ENCODE peak calls at places on chromosomes 4 and X, in nine cellular contexts. One of them, this sample, is unnamed.
A peak's percentile ranks its signal among the peaks of the same experiment; 100 is the strongest.

GRCh38 chr4:7571001-7571400 is 136.3 kb upstream of the PSAPL1 start:
- DNase-seq in stimulated activated CD4-positive, alpha-beta T cell treated with anti-CD3 and anti-CD28 coated beads, Interleukin-15, amount 100 ng/mL, for 1 hour: no peak
- DNase-seq in cerebellar cortex: no peak
- DNase-seq in activated CD8-positive, alpha-beta memory T cell treated with anti-CD3 and anti-CD28 coated beads for 1 hour: no peak
- DNase-seq in RCC 7860: no peak
- DNase-seq in Panc1: no peak
- DNase-seq in left cardiac atrium: no peak
- DNase-seq in Karpas-422: no peak
- DNase-seq in NCI-H748 treated with DMSO at 0.1 percent for 48 hours: no peak
- DNase-seq in this sample: no peak

GRCh38 chr4:100356172-100356571 is 161.7 kb downstream of the EMCN start:
- DNase-seq in stimulated activated CD4-positive, alpha-beta T cell treated with anti-CD3 and anti-CD28 coated beads, Interleukin-15, amount 100 ng/mL, for 1 hour: no peak
- DNase-seq in NCI-H748 treated with DMSO at 0.1 percent for 48 hours: no peak
- DNase-seq in RCC 7860: peak; percentile 9
- DNase-seq in Panc1: no peak
- DNase-seq in cerebellar cortex: no peak
- DNase-seq in Karpas-422: no peak
- DNase-seq in activated CD8-positive, alpha-beta memory T cell treated with anti-CD3 and anti-CD28 coated beads for 1 hour: no peak
- DNase-seq in left cardiac atrium: no peak
- DNase-seq in this sample: no peak

GRCh38 chr4:128869801-128870509 is 60.5 kb downstream of the JADE1 start:
- DNase-seq in activated CD8-positive, alpha-beta memory T cell treated with anti-CD3 and anti-CD28 coated beads for 1 hour: no peak
- DNase-seq in stimulated activated CD4-positive, alpha-beta T cell treated with anti-CD3 and anti-CD28 coated beads, Interleukin-15, amount 100 ng/mL, for 1 hour: no peak
- DNase-seq in NCI-H748 treated with DMSO at 0.1 percent for 48 hours: no peak
- DNase-seq in cerebellar cortex: no peak
- DNase-seq in Karpas-422: no peak
- DNase-seq in left cardiac atrium: no peak
- DNase-seq in Panc1: no peak
- DNase-seq in RCC 7860: no peak
- DNase-seq in this sample: no peak

GRCh38 chrX:139120760-139121159 is 409.2 kb upstream of the FGF13 start:
- DNase-seq in stimulated activated CD4-positive, alpha-beta T cell treated with anti-CD3 and anti-CD28 coated beads, Interleukin-15, amount 100 ng/mL, for 1 hour: no peak
- DNase-seq in Panc1: peak; percentile 10
- DNase-seq in Karpas-422: no peak
- DNase-seq in NCI-H748 treated with DMSO at 0.1 percent for 48 hours: no peak
- DNase-seq in activated CD8-positive, alpha-beta memory T cell treated with anti-CD3 and anti-CD28 coated beads for 1 hour: no peak
- DNase-seq in cerebellar cortex: no peak
- DNase-seq in RCC 7860: peak; percentile 85
- DNase-seq in left cardiac atrium: no peak
- DNase-seq in this sample: peak; percentile 30

GRCh38 chrX:69613946-69614345 is 2.0 kb upstream of the EDA start:
- DNase-seq in NCI-H748 treated with DMSO at 0.1 percent for 48 hours: no peak
- DNase-seq in activated CD8-positive, alpha-beta memory T cell treated with anti-CD3 and anti-CD28 coated beads for 1 hour: no peak
- DNase-seq in RCC 7860: no peak
- DNase-seq in left cardiac atrium: no peak
- DNase-seq in Panc1: no peak
- DNase-seq in cerebellar cortex: no peak
- DNase-seq in Karpas-422: no peak
- DNase-seq in stimulated activated CD4-positive, alpha-beta T cell treated with anti-CD3 and anti-CD28 coated beads, Interleukin-15, amount 100 ng/mL, for 1 hour: no peak
- DNase-seq in this sample: no peak

GRCh38 chr4:147332101-147332500 is 148.8 kb upstream of the EDNRA start:
- DNase-seq in Karpas-422: no peak
- DNase-seq in activated CD8-positive, alpha-beta memory T cell treated with anti-CD3 and anti-CD28 coated beads for 1 hour: no peak
- DNase-seq in left cardiac atrium: no peak
- DNase-seq in Panc1: no peak
- DNase-seq in stimulated activated CD4-positive, alpha-beta T cell treated with anti-CD3 and anti-CD28 coated beads, Interleukin-15, amount 100 ng/mL, for 1 hour: no peak
- DNase-seq in cerebellar cortex: no peak
- DNase-seq in RCC 7860: no peak
- DNase-seq in NCI-H748 treated with DMSO at 0.1 percent for 48 hours: no peak
- DNase-seq in this sample: no peak

GRCh38 chr4:73019462-73020047 is 50.0 kb downstream of the COX18 start:
- DNase-seq in left cardiac atrium: no peak
- DNase-seq in NCI-H748 treated with DMSO at 0.1 percent for 48 hours: no peak
- DNase-seq in RCC 7860: peak; percentile 15
- DNase-seq in stimulated activated CD4-positive, alpha-beta T cell treated with anti-CD3 and anti-CD28 coated beads, Interleukin-15, amount 100 ng/mL, for 1 hour: no peak
- DNase-seq in cerebellar cortex: peak; percentile 38
- DNase-seq in Panc1: peak; percentile 27
- DNase-seq in activated CD8-positive, alpha-beta memory T cell treated with anti-CD3 and anti-CD28 coated beads for 1 hour: no peak
- DNase-seq in Karpas-422: peak; percentile 80
- DNase-seq in this sample: peak; percentile 54

GRCh38 chr4:68469482-68469881 is 22.2 kb downstream of the TMPRSS11E start:
- DNase-seq in left cardiac atrium: no peak
- DNase-seq in cerebellar cortex: no peak
- DNase-seq in Karpas-422: no peak
- DNase-seq in activated CD8-positive, alpha-beta memory T cell treated with anti-CD3 and anti-CD28 coated beads for 1 hour: no peak
- DNase-seq in stimulated activated CD4-positive, alpha-beta T cell treated with anti-CD3 and anti-CD28 coated beads, Interleukin-15, amount 100 ng/mL, for 1 hour: no peak
- DNase-seq in NCI-H748 treated with DMSO at 0.1 percent for 48 hours: no peak
- DNase-seq in RCC 7860: no peak
- DNase-seq in Panc1: no peak
- DNase-seq in this sample: no peak

GRCh38 chrX:150504399-150505186 is 63.8 kb upstream of the MTM1 start:
- DNase-seq in RCC 7860: no peak
- DNase-seq in Karpas-422: no peak
- DNase-seq in NCI-H748 treated with DMSO at 0.1 percent for 48 hours: no peak
- DNase-seq in cerebellar cortex: peak; percentile 57
- DNase-seq in stimulated activated CD4-positive, alpha-beta T cell treated with anti-CD3 and anti-CD28 coated beads, Interleukin-15, amount 100 ng/mL, for 1 hour: no peak
- DNase-seq in activated CD8-positive, alpha-beta memory T cell treated with anti-CD3 and anti-CD28 coated beads for 1 hour: no peak
- DNase-seq in Panc1: no peak
- DNase-seq in left cardiac atrium: no peak
- DNase-seq in this sample: no peak

GRCh38 chr4:108272566-108272965 is 103.8 kb upstream of the LEF1 start:
- DNase-seq in left cardiac atrium: no peak
- DNase-seq in RCC 7860: peak; percentile 8
- DNase-seq in Karpas-422: no peak
- DNase-seq in Panc1: no peak
- DNase-seq in cerebellar cortex: no peak
- DNase-seq in activated CD8-positive, alpha-beta memory T cell treated with anti-CD3 and anti-CD28 coated beads for 1 hour: no peak
- DNase-seq in stimulated activated CD4-positive, alpha-beta T cell treated with anti-CD3 and anti-CD28 coated beads, Interleukin-15, amount 100 ng/mL, for 1 hour: no peak
- DNase-seq in NCI-H748 treated with DMSO at 0.1 percent for 48 hours: no peak
- DNase-seq in this sample: peak; percentile 91

GRCh38 chr4:187370918-187371317 is 624.7 kb upstream of the ZFP42 start:
- DNase-seq in left cardiac atrium: no peak
- DNase-seq in RCC 7860: no peak
- DNase-seq in Panc1: no peak
- DNase-seq in stimulated activated CD4-positive, alpha-beta T cell treated with anti-CD3 and anti-CD28 coated beads, Interleukin-15, amount 100 ng/mL, for 1 hour: no peak
- DNase-seq in Karpas-422: no peak
- DNase-seq in activated CD8-positive, alpha-beta memory T cell treated with anti-CD3 and anti-CD28 coated beads for 1 hour: no peak
- DNase-seq in cerebellar cortex: no peak
- DNase-seq in NCI-H748 treated with DMSO at 0.1 percent for 48 hours: no peak
- DNase-seq in this sample: no peak

GRCh38 chrX:39814391-39814790 is 283.4 kb downstream of the BCOR start:
- DNase-seq in stimulated activated CD4-positive, alpha-beta T cell treated with anti-CD3 and anti-CD28 coated beads, Interleukin-15, amount 100 ng/mL, for 1 hour: no peak
- DNase-seq in Panc1: no peak
- DNase-seq in NCI-H748 treated with DMSO at 0.1 percent for 48 hours: peak; percentile 5
- DNase-seq in Karpas-422: peak; percentile 72
- DNase-seq in left cardiac atrium: peak; percentile 37
- DNase-seq in activated CD8-positive, alpha-beta memory T cell treated with anti-CD3 and anti-CD28 coated beads for 1 hour: peak; percentile 10
- DNase-seq in cerebellar cortex: peak; percentile 12
- DNase-seq in RCC 7860: peak; percentile 4
- DNase-seq in this sample: no peak

GRCh38 chr4:12399781-12400180 is 971.1 kb upstream of the HS3ST1 start:
- DNase-seq in stimulated activated CD4-positive, alpha-beta T cell treated with anti-CD3 and anti-CD28 coated beads, Interleukin-15, amount 100 ng/mL, for 1 hour: no peak
- DNase-seq in left cardiac atrium: no peak
- DNase-seq in NCI-H748 treated with DMSO at 0.1 percent for 48 hours: no peak
- DNase-seq in RCC 7860: no peak
- DNase-seq in activated CD8-positive, alpha-beta memory T cell treated with anti-CD3 and anti-CD28 coated beads for 1 hour: no peak
- DNase-seq in Panc1: no peak
- DNase-seq in cerebellar cortex: no peak
- DNase-seq in Karpas-422: no peak
- DNase-seq in this sample: no peak

GRCh38 chr4:7904942-7905341 is 34.7 kb downstream of the AFAP1 start:
- DNase-seq in Karpas-422: no peak
- DNase-seq in cerebellar cortex: peak; percentile 14
- DNase-seq in left cardiac atrium: no peak
- DNase-seq in Panc1: no peak
- DNase-seq in activated CD8-positive, alpha-beta memory T cell treated with anti-CD3 and anti-CD28 coated beads for 1 hour: no peak
- DNase-seq in RCC 7860: no peak
- DNase-seq in stimulated activated CD4-positive, alpha-beta T cell treated with anti-CD3 and anti-CD28 coated beads, Interleukin-15, amount 100 ng/mL, for 1 hour: no peak
- DNase-seq in NCI-H748 treated with DMSO at 0.1 percent for 48 hours: no peak
- DNase-seq in this sample: peak; percentile 23

GRCh38 chr4:42519803-42520417 is 122.6 kb downstream of the SHISA3 start:
- DNase-seq in RCC 7860: peak; percentile 19
- DNase-seq in Panc1: peak; percentile 20
- DNase-seq in activated CD8-positive, alpha-beta memory T cell treated with anti-CD3 and anti-CD28 coated beads for 1 hour: no peak
- DNase-seq in cerebellar cortex: peak; percentile 62
- DNase-seq in Karpas-422: peak; percentile 87
- DNase-seq in NCI-H748 treated with DMSO at 0.1 percent for 48 hours: no peak
- DNase-seq in stimulated activated CD4-positive, alpha-beta T cell treated with anti-CD3 and anti-CD28 coated beads, Interleukin-15, amount 100 ng/mL, for 1 hour: no peak
- DNase-seq in left cardiac atrium: no peak
- DNase-seq in this sample: peak; percentile 51